ENCODE peak calls at places on chromosomes 6 and 20, in seven cellular contexts. One of them, this sample, is unnamed.

GRCh38 chr20:16352321-16352720 is 220.9 kb downstream of the KIF16B start:
- DNase-seq in CD4-positive, alpha-beta T cell: no peak
- DNase-seq in neural crest cell: no peak
- DNase-seq in tibial nerve: no peak
- DNase-seq in left ventricle myocardium inferior: no peak
- DNase-seq in hepatocyte: no peak
- DNase-seq in epithelial cell of esophagus: no peak
- DNase-seq in this sample: no peak

GRCh38 chr6:167824591-167825041 is 2.1 kb upstream of the AFDN start:
- DNase-seq in CD4-positive, alpha-beta T cell: no peak
- DNase-seq in neural crest cell: no peak
- DNase-seq in tibial nerve: no peak
- DNase-seq in left ventricle myocardium inferior: no peak
- DNase-seq in hepatocyte: no peak
- DNase-seq in epithelial cell of esophagus: no peak
- DNase-seq in this sample: no peak

GRCh38 chr20:40689943-40690835 is 1.2 kb upstream of the MAFB start:
- DNase-seq in CD4-positive, alpha-beta T cell: peak; percentile 21
- DNase-seq in neural crest cell: peak; percentile 94
- DNase-seq in tibial nerve: peak; percentile 92
- DNase-seq in left ventricle myocardium inferior: peak; percentile 93
- DNase-seq in hepatocyte: peak; percentile 95
- DNase-seq in epithelial cell of esophagus: peak; percentile 92
- DNase-seq in this sample: peak; percentile 91

GRCh38 chr6:3231213-3232016 is 4.0 kb upstream of the TUBB2B start:
- DNase-seq in CD4-positive, alpha-beta T cell: no peak
- DNase-seq in neural crest cell: peak; percentile 76
- DNase-seq in tibial nerve: peak; percentile 86
- DNase-seq in left ventricle myocardium inferior: peak; percentile 57
- DNase-seq in hepatocyte: peak; percentile 96
- DNase-seq in epithelial cell of esophagus: peak; percentile 52
- DNase-seq in this sample: peak; percentile 85

GRCh38 chr20:53755733-53756523 is 162.3 kb upstream of the ZNF217 start:
- DNase-seq in CD4-positive, alpha-beta T cell: no peak
- DNase-seq in neural crest cell: no peak
- DNase-seq in tibial nerve: no peak
- DNase-seq in left ventricle myocardium inferior: no peak
- DNase-seq in hepatocyte: no peak
- DNase-seq in epithelial cell of esophagus: no peak
- DNase-seq in this sample: no peak

GRCh38 chr6:135555550-135555949 is 58.0 kb upstream of the AHI1 start:
- DNase-seq in CD4-positive, alpha-beta T cell: no peak
- DNase-seq in neural crest cell: no peak
- DNase-seq in tibial nerve: no peak
- DNase-seq in left ventricle myocardium inferior: no peak
- DNase-seq in hepatocyte: no peak
- DNase-seq in epithelial cell of esophagus: no peak
- DNase-seq in this sample: no peak

GRCh38 chr6:164693934-164694333 is 615.5 kb downstream of the C6orf118 start:
- DNase-seq in CD4-positive, alpha-beta T cell: no peak
- DNase-seq in neural crest cell: no peak
- DNase-seq in tibial nerve: peak; percentile 5
- DNase-seq in left ventricle myocardium inferior: no peak
- DNase-seq in hepatocyte: no peak
- DNase-seq in epithelial cell of esophagus: no peak
- DNase-seq in this sample: no peak

GRCh38 chr6:125922322-125922860 is 34.2 kb upstream of the HINT3 start:
- DNase-seq in CD4-positive, alpha-beta T cell: no peak
- DNase-seq in neural crest cell: no peak
- DNase-seq in tibial nerve: no peak
- DNase-seq in left ventricle myocardium inferior: no peak
- DNase-seq in hepatocyte: no peak
- DNase-seq in epithelial cell of esophagus: no peak
- DNase-seq in this sample: no peak

GRCh38 chr6:133890941-133891813 is 2.3 kb downstream of the TCF21 start:
- DNase-seq in CD4-positive, alpha-beta T cell: no peak
- DNase-seq in neural crest cell: peak; percentile 35
- DNase-seq in tibial nerve: no peak
- DNase-seq in left ventricle myocardium inferior: peak; percentile 44
- DNase-seq in hepatocyte: peak; percentile 39
- DNase-seq in epithelial cell of esophagus: peak; percentile 14
- DNase-seq in this sample: no peak

GRCh38 chr6:157304840-157305675 is 18.3 kb downstream of the TMEM242 start:
- DNase-seq in CD4-positive, alpha-beta T cell: no peak
- DNase-seq in neural crest cell: no peak
- DNase-seq in tibial nerve: peak; percentile 20
- DNase-seq in left ventricle myocardium inferior: no peak
- DNase-seq in hepatocyte: peak; percentile 37
- DNase-seq in epithelial cell of esophagus: no peak
- DNase-seq in this sample: no peak

GRCh38 chr6:63821442-63821841 is 185.8 kb downstream of the PHF3 start:
- DNase-seq in CD4-positive, alpha-beta T cell: no peak
- DNase-seq in neural crest cell: no peak
- DNase-seq in tibial nerve: no peak
- DNase-seq in left ventricle myocardium inferior: no peak
- DNase-seq in hepatocyte: no peak
- DNase-seq in epithelial cell of esophagus: peak; percentile 53
- DNase-seq in this sample: no peak

GRCh38 chr6:131295081-131295480 is 159.8 kb downstream of the AKAP7 start:
- DNase-seq in CD4-positive, alpha-beta T cell: no peak
- DNase-seq in neural crest cell: no peak
- DNase-seq in tibial nerve: no peak
- DNase-seq in left ventricle myocardium inferior: no peak
- DNase-seq in hepatocyte: no peak
- DNase-seq in epithelial cell of esophagus: no peak
- DNase-seq in this sample: no peak

GRCh38 chr6:144661101-144661806 is 376.1 kb downstream of the UTRN start:
- DNase-seq in CD4-positive, alpha-beta T cell: no peak
- DNase-seq in neural crest cell: no peak
- DNase-seq in tibial nerve: no peak
- DNase-seq in left ventricle myocardium inferior: no peak
- DNase-seq in hepatocyte: peak; percentile 54
- DNase-seq in epithelial cell of esophagus: peak; percentile 56
- DNase-seq in this sample: no peak

GRCh38 chr6:9412951-9413559 is 977.7 kb upstream of the SLC35B3 start:
- DNase-seq in CD4-positive, alpha-beta T cell: no peak
- DNase-seq in neural crest cell: no peak
- DNase-seq in tibial nerve: no peak
- DNase-seq in left ventricle myocardium inferior: no peak
- DNase-seq in hepatocyte: peak; percentile 51
- DNase-seq in epithelial cell of esophagus: peak; percentile 60
- DNase-seq in this sample: no peak

GRCh38 chr6:144007455-144007778 is 642 bp downstream of the PLAGL1 start:
- DNase-seq in CD4-positive, alpha-beta T cell: no peak
- DNase-seq in neural crest cell: no peak
- DNase-seq in tibial nerve: no peak
- DNase-seq in left ventricle myocardium inferior: no peak
- DNase-seq in hepatocyte: no peak
- DNase-seq in epithelial cell of esophagus: no peak
- DNase-seq in this sample: no peak

GRCh38 chr6:3389390-3390167 is 67.3 kb downstream of the SLC22A23 start:
- DNase-seq in CD4-positive, alpha-beta T cell: no peak
- DNase-seq in neural crest cell: no peak
- DNase-seq in tibial nerve: peak; percentile 62
- DNase-seq in left ventricle myocardium inferior: peak; percentile 46
- DNase-seq in hepatocyte: no peak
- DNase-seq in epithelial cell of esophagus: peak; percentile 51
- DNase-seq in this sample: no peak

GRCh38 chr6:166201878-166202277 is 34.2 kb upstream of the TBXT start:
- DNase-seq in CD4-positive, alpha-beta T cell: no peak
- DNase-seq in neural crest cell: no peak
- DNase-seq in tibial nerve: no peak
- DNase-seq in left ventricle myocardium inferior: no peak
- DNase-seq in hepatocyte: no peak
- DNase-seq in epithelial cell of esophagus: no peak
- DNase-seq in this sample: no peak

GRCh38 chr6:146997062-146997461 is 207.2 kb upstream of the STXBP5 start:
- DNase-seq in CD4-positive, alpha-beta T cell: no peak
- DNase-seq in neural crest cell: no peak
- DNase-seq in tibial nerve: no peak
- DNase-seq in left ventricle myocardium inferior: no peak
- DNase-seq in hepatocyte: no peak
- DNase-seq in epithelial cell of esophagus: peak; percentile 57
- DNase-seq in this sample: no peak

GRCh38 chr6:161835426-161836029 is 561.7 kb upstream of the AGPAT4 start:
- DNase-seq in CD4-positive, alpha-beta T cell: no peak
- DNase-seq in neural crest cell: no peak
- DNase-seq in tibial nerve: no peak
- DNase-seq in left ventricle myocardium inferior: no peak
- DNase-seq in hepatocyte: no peak
- DNase-seq in epithelial cell of esophagus: no peak
- DNase-seq in this sample: no peak
- TF ChIP-seq CTCF in CD4-positive, alpha-beta T cell: no peak
- TF ChIP-seq CTCF in neural crest cell: peak; percentile 13
- TF ChIP-seq CTCF in tibial nerve: no peak
- TF ChIP-seq CTCF in left ventricle myocardium inferior: no peak
- TF ChIP-seq CTCF in hepatocyte: no peak
- TF ChIP-seq CTCF in epithelial cell of esophagus: no peak
- TF ChIP-seq CTCF in this sample: peak; percentile 25

GRCh38 chr20:62861732-62862336 is at the start of gene TCFL5:
- DNase-seq in CD4-positive, alpha-beta T cell: peak; percentile 93
- DNase-seq in neural crest cell: peak; percentile 95
- DNase-seq in tibial nerve: peak; percentile 87
- DNase-seq in left ventricle myocardium inferior: peak; percentile 90
- DNase-seq in hepatocyte: peak; percentile 94
- DNase-seq in epithelial cell of esophagus: peak; percentile 89
- DNase-seq in this sample: peak; percentile 86

GRCh38 chr20:62858059-62858458 is 3.6 kb downstream of the TCFL5 start:
- DNase-seq in CD4-positive, alpha-beta T cell: no peak
- DNase-seq in neural crest cell: no peak
- DNase-seq in tibial nerve: no peak
- DNase-seq in left ventricle myocardium inferior: no peak
- DNase-seq in hepatocyte: no peak
- DNase-seq in epithelial cell of esophagus: no peak
- DNase-seq in this sample: no peak

GRCh38 chr20:62859721-62860120 is 1.9 kb downstream of the TCFL5 start:
- DNase-seq in CD4-positive, alpha-beta T cell: no peak
- DNase-seq in neural crest cell: no peak
- DNase-seq in tibial nerve: no peak
- DNase-seq in left ventricle myocardium inferior: no peak
- DNase-seq in hepatocyte: no peak
- DNase-seq in epithelial cell of esophagus: no peak
- DNase-seq in this sample: no peak

GRCh38 chr20:62860924-62861691 is 514 bp downstream of the TCFL5 start:
- DNase-seq in CD4-positive, alpha-beta T cell: peak; percentile 44
- DNase-seq in neural crest cell: no peak
- DNase-seq in tibial nerve: no peak
- DNase-seq in left ventricle myocardium inferior: no peak
- DNase-seq in hepatocyte: peak; percentile 62
- DNase-seq in epithelial cell of esophagus: peak; percentile 38
- DNase-seq in this sample: no peak

DNA sequence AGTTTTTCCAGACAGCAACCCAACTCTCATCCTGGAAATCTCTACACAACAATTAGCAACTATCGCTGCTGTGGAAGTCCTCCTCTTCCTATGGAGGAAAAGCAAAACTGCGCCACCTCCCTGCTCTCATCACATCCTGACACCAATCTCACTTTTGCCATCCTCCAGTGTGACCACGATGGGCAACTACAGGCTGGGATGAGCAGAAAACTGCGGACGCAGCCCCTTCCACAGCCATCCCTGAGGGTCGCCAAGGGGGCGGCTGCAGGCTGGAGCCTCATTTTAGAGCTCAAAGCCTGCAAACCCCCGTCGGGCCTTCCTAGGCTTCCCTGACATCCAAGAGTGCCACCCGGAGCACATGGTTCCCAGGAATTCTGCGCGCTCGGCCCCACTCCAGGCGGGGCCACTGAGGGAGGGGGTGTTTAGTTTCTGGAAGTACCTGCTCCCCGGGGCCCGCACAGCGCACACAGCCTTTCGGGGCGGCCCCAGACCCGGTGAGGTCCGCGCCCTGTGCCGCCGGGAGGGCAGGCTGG is 1.2 kb downstream of the TCFL5 start:
- DNase-seq in CD4-positive, alpha-beta T cell: no peak
- DNase-seq in neural crest cell: no peak
- DNase-seq in tibial nerve: no peak
- DNase-seq in left ventricle myocardium inferior: no peak
- DNase-seq in hepatocyte: no peak
- DNase-seq in epithelial cell of esophagus: peak; percentile 50
- DNase-seq in this sample: no peak
- TF ChIP-seq CTCF in CD4-positive, alpha-beta T cell: no peak
- TF ChIP-seq CTCF in neural crest cell: no peak
- TF ChIP-seq CTCF in tibial nerve: no peak
- TF ChIP-seq CTCF in left ventricle myocardium inferior: no peak
- TF ChIP-seq CTCF in hepatocyte: peak; percentile 5
- TF ChIP-seq CTCF in epithelial cell of esophagus: peak; percentile 31
- TF ChIP-seq CTCF in this sample: no peak

DNA sequence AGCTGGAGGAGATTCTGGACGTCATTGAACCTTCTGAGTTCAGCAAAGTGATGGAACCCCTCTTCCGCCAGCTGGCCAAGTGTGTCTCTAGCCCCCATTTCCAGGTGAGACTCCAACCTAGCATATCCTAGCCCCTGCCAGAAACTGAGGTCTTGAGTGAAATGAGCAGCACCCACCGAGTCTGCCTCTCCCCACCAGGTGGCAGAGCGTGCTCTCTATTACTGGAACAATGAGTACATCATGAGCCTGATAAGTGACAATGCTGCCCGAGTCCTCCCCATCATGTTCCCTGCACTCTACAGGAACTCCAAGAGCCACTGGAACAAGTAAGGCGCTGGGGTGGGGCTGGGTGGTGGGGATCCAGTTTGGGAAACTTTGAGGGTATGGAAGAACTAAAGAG is 4.6 kb downstream of the MEA1 start:
- DNase-seq in CD4-positive, alpha-beta T cell: peak; percentile 31
- DNase-seq in neural crest cell: peak; percentile 27
- DNase-seq in tibial nerve: no peak
- DNase-seq in left ventricle myocardium inferior: peak; percentile 59
- DNase-seq in hepatocyte: peak; percentile 63
- DNase-seq in epithelial cell of esophagus: peak; percentile 46
- DNase-seq in this sample: no peak
- TF ChIP-seq CTCF in CD4-positive, alpha-beta T cell: no peak
- TF ChIP-seq CTCF in neural crest cell: peak; percentile 59
- TF ChIP-seq CTCF in tibial nerve: peak; percentile 13
- TF ChIP-seq CTCF in left ventricle myocardium inferior: peak; percentile 66
- TF ChIP-seq CTCF in hepatocyte: peak; percentile 49
- TF ChIP-seq CTCF in epithelial cell of esophagus: peak; percentile 51
- TF ChIP-seq CTCF in this sample: peak; percentile 51

GRCh38 chr6:45665859-45666258 is 288.1 kb upstream of the SUPT3H start:
- DNase-seq in CD4-positive, alpha-beta T cell: no peak
- DNase-seq in neural crest cell: no peak
- DNase-seq in tibial nerve: no peak
- DNase-seq in left ventricle myocardium inferior: no peak
- DNase-seq in hepatocyte: no peak
- DNase-seq in epithelial cell of esophagus: no peak
- DNase-seq in this sample: no peak

GRCh38 chr6:45661667-45662066 is 283.9 kb upstream of the SUPT3H start:
- DNase-seq in CD4-positive, alpha-beta T cell: no peak
- DNase-seq in neural crest cell: no peak
- DNase-seq in tibial nerve: no peak
- DNase-seq in left ventricle myocardium inferior: no peak
- DNase-seq in hepatocyte: no peak
- DNase-seq in epithelial cell of esophagus: peak; percentile 61
- DNase-seq in this sample: no peak

GRCh38 chr6:45667265-45667664 is 289.5 kb upstream of the SUPT3H start:
- DNase-seq in CD4-positive, alpha-beta T cell: no peak
- DNase-seq in neural crest cell: no peak
- DNase-seq in tibial nerve: no peak
- DNase-seq in left ventricle myocardium inferior: no peak
- DNase-seq in hepatocyte: no peak
- DNase-seq in epithelial cell of esophagus: no peak
- DNase-seq in this sample: no peak

GRCh38 chr6:45666844-45667243 is 289.1 kb upstream of the SUPT3H start:
- DNase-seq in CD4-positive, alpha-beta T cell: no peak
- DNase-seq in neural crest cell: no peak
- DNase-seq in tibial nerve: no peak
- DNase-seq in left ventricle myocardium inferior: no peak
- DNase-seq in hepatocyte: no peak
- DNase-seq in epithelial cell of esophagus: no peak
- DNase-seq in this sample: no peak

GRCh38 chr6:45663181-45664180 is 285.7 kb upstream of the SUPT3H start:
- DNase-seq in CD4-positive, alpha-beta T cell: peak; percentile 33
- DNase-seq in neural crest cell: peak; percentile 44
- DNase-seq in tibial nerve: no peak
- DNase-seq in left ventricle myocardium inferior: peak; percentile 17
- DNase-seq in hepatocyte: peak; percentile 44
- DNase-seq in epithelial cell of esophagus: no peak
- DNase-seq in this sample: peak; percentile 17
- TF ChIP-seq CTCF in CD4-positive, alpha-beta T cell: no peak
- TF ChIP-seq CTCF in neural crest cell: peak; percentile 32
- TF ChIP-seq CTCF in tibial nerve: no peak
- TF ChIP-seq CTCF in left ventricle myocardium inferior: no peak
- TF ChIP-seq CTCF in hepatocyte: no peak
- TF ChIP-seq CTCF in epithelial cell of esophagus: peak; percentile 6
- TF ChIP-seq CTCF in this sample: peak; percentile 20